ENCODE peak calls at places on chromosomes 5 and 9, in eight cellular contexts. One of them, this sample, is unnamed.

GRCh38 chr5:35679351-35679750 is 61.7 kb downstream of the SPEF2 start:
- DNase-seq in breast epithelium: no peak
- DNase-seq in lower leg skin: no peak
- DNase-seq in heart left ventricle: no peak
- DNase-seq in fibroblast of pulmonary artery: no peak
- DNase-seq in fibroblast of the aortic adventitia: no peak
- DNase-seq in upper lobe of right lung: no peak
- DNase-seq in ascending aorta: no peak
- DNase-seq in this sample: peak

GRCh38 chr9:92224177-92224576 is 69.3 kb downstream of the IARS1 start:
- DNase-seq in breast epithelium: no peak
- DNase-seq in lower leg skin: no peak
- DNase-seq in heart left ventricle: no peak
- DNase-seq in fibroblast of pulmonary artery: no peak
- DNase-seq in fibroblast of the aortic adventitia: no peak
- DNase-seq in upper lobe of right lung: no peak
- DNase-seq in ascending aorta: no peak
- DNase-seq in this sample: no peak

GRCh38 chr9:121288557-121288873 is 20.6 kb downstream of the GSN start:
- DNase-seq in breast epithelium: no peak
- DNase-seq in lower leg skin: no peak
- DNase-seq in heart left ventricle: no peak
- DNase-seq in fibroblast of pulmonary artery: no peak
- DNase-seq in fibroblast of the aortic adventitia: no peak
- DNase-seq in upper lobe of right lung: no peak
- DNase-seq in ascending aorta: no peak
- DNase-seq in this sample: no peak

GRCh38 chr5:5650949-5651348 is 228.5 kb downstream of the ICE1 start:
- DNase-seq in breast epithelium: no peak
- DNase-seq in lower leg skin: no peak
- DNase-seq in heart left ventricle: no peak
- DNase-seq in fibroblast of pulmonary artery: no peak
- DNase-seq in fibroblast of the aortic adventitia: no peak
- DNase-seq in upper lobe of right lung: no peak
- DNase-seq in ascending aorta: no peak
- DNase-seq in this sample: no peak

GRCh38 chr9:129281506-129282145 is 103.6 kb upstream of the IER5L start:
- DNase-seq in breast epithelium: peak
- DNase-seq in lower leg skin: peak
- DNase-seq in heart left ventricle: no peak
- DNase-seq in fibroblast of pulmonary artery: no peak
- DNase-seq in fibroblast of the aortic adventitia: no peak
- DNase-seq in upper lobe of right lung: peak
- DNase-seq in ascending aorta: peak
- DNase-seq in this sample: no peak

GRCh38 chr9:73649552-73649951 is 497.9 kb downstream of the ANXA1 start:
- DNase-seq in breast epithelium: no peak
- DNase-seq in lower leg skin: no peak
- DNase-seq in heart left ventricle: no peak
- DNase-seq in fibroblast of pulmonary artery: no peak
- DNase-seq in fibroblast of the aortic adventitia: no peak
- DNase-seq in upper lobe of right lung: no peak
- DNase-seq in ascending aorta: no peak
- DNase-seq in this sample: no peak

GRCh38 chr9:112487799-112488345 is 1.2 kb downstream of the KIAA1958 start:
- DNase-seq in breast epithelium: no peak
- DNase-seq in lower leg skin: no peak
- DNase-seq in heart left ventricle: no peak
- DNase-seq in fibroblast of pulmonary artery: no peak
- DNase-seq in fibroblast of the aortic adventitia: no peak
- DNase-seq in upper lobe of right lung: no peak
- DNase-seq in ascending aorta: no peak
- DNase-seq in this sample: peak

GRCh38 chr5:51386916-51387853 is 3.9 kb downstream of the ISL1 start:
- DNase-seq in breast epithelium: no peak
- DNase-seq in lower leg skin: no peak
- DNase-seq in heart left ventricle: no peak
- DNase-seq in fibroblast of pulmonary artery: no peak
- DNase-seq in fibroblast of the aortic adventitia: peak
- DNase-seq in upper lobe of right lung: no peak
- DNase-seq in ascending aorta: no peak
- DNase-seq in this sample: no peak

GRCh38 chr9:7085357-7085756 is 327.6 kb downstream of the KDM4C start:
- DNase-seq in breast epithelium: no peak
- DNase-seq in lower leg skin: no peak
- DNase-seq in heart left ventricle: no peak
- DNase-seq in fibroblast of pulmonary artery: no peak
- DNase-seq in fibroblast of the aortic adventitia: no peak
- DNase-seq in upper lobe of right lung: no peak
- DNase-seq in ascending aorta: no peak
- DNase-seq in this sample: no peak

GRCh38 chr5:9774472-9775079 is 144.4 kb upstream of the TAS2R1 start:
- DNase-seq in breast epithelium: no peak
- DNase-seq in lower leg skin: no peak
- DNase-seq in heart left ventricle: no peak
- DNase-seq in fibroblast of pulmonary artery: peak
- DNase-seq in fibroblast of the aortic adventitia: peak
- DNase-seq in upper lobe of right lung: no peak
- DNase-seq in ascending aorta: no peak
- DNase-seq in this sample: peak

GRCh38 chr5:174300941-174301761 is 255.6 kb downstream of the NSG2 start:
- DNase-seq in breast epithelium: no peak
- DNase-seq in lower leg skin: peak
- DNase-seq in heart left ventricle: peak
- DNase-seq in fibroblast of pulmonary artery: no peak
- DNase-seq in fibroblast of the aortic adventitia: no peak
- DNase-seq in upper lobe of right lung: no peak
- DNase-seq in ascending aorta: no peak
- DNase-seq in this sample: no peak

GRCh38 chr9:98783518-98784226 is 12.7 kb downstream of the ANKS6 start:
- DNase-seq in breast epithelium: no peak
- DNase-seq in lower leg skin: no peak
- DNase-seq in heart left ventricle: no peak
- DNase-seq in fibroblast of pulmonary artery: no peak
- DNase-seq in fibroblast of the aortic adventitia: no peak
- DNase-seq in upper lobe of right lung: no peak
- DNase-seq in ascending aorta: no peak
- DNase-seq in this sample: no peak

GRCh38 chr5:172782169-172783039 is 11.4 kb upstream of the DUSP1 start:
- DNase-seq in breast epithelium: no peak
- DNase-seq in lower leg skin: no peak
- DNase-seq in heart left ventricle: no peak
- DNase-seq in fibroblast of pulmonary artery: no peak
- DNase-seq in fibroblast of the aortic adventitia: peak
- DNase-seq in upper lobe of right lung: no peak
- DNase-seq in ascending aorta: peak
- DNase-seq in this sample: peak

GRCh38 chr5:151686673-151687378 is at the start of gene SPARC:
- DNase-seq in breast epithelium: peak
- DNase-seq in lower leg skin: peak
- DNase-seq in heart left ventricle: peak
- DNase-seq in fibroblast of pulmonary artery: peak
- DNase-seq in fibroblast of the aortic adventitia: peak
- DNase-seq in upper lobe of right lung: peak
- DNase-seq in ascending aorta: peak
- DNase-seq in this sample: peak

GRCh38 chr9:129414377-129415021 is 206.4 kb downstream of the C9orf50 start:
- DNase-seq in breast epithelium: peak
- DNase-seq in lower leg skin: peak
- DNase-seq in heart left ventricle: peak
- DNase-seq in fibroblast of pulmonary artery: peak
- DNase-seq in fibroblast of the aortic adventitia: peak
- DNase-seq in upper lobe of right lung: no peak
- DNase-seq in ascending aorta: no peak
- DNase-seq in this sample: peak

GRCh38 chr5:178107889-178108288 is 5.4 kb upstream of the N4BP3 start:
- DNase-seq in breast epithelium: no peak
- DNase-seq in lower leg skin: no peak
- DNase-seq in heart left ventricle: no peak
- DNase-seq in fibroblast of pulmonary artery: no peak
- DNase-seq in fibroblast of the aortic adventitia: no peak
- DNase-seq in upper lobe of right lung: no peak
- DNase-seq in ascending aorta: no peak
- DNase-seq in this sample: no peak

GRCh38 chr9:2337602-2338001 is 284.0 kb upstream of the VLDLR start:
- DNase-seq in breast epithelium: peak
- DNase-seq in lower leg skin: no peak
- DNase-seq in heart left ventricle: peak
- DNase-seq in fibroblast of pulmonary artery: no peak
- DNase-seq in fibroblast of the aortic adventitia: peak
- DNase-seq in upper lobe of right lung: no peak
- DNase-seq in ascending aorta: no peak
- DNase-seq in this sample: no peak

DNA sequence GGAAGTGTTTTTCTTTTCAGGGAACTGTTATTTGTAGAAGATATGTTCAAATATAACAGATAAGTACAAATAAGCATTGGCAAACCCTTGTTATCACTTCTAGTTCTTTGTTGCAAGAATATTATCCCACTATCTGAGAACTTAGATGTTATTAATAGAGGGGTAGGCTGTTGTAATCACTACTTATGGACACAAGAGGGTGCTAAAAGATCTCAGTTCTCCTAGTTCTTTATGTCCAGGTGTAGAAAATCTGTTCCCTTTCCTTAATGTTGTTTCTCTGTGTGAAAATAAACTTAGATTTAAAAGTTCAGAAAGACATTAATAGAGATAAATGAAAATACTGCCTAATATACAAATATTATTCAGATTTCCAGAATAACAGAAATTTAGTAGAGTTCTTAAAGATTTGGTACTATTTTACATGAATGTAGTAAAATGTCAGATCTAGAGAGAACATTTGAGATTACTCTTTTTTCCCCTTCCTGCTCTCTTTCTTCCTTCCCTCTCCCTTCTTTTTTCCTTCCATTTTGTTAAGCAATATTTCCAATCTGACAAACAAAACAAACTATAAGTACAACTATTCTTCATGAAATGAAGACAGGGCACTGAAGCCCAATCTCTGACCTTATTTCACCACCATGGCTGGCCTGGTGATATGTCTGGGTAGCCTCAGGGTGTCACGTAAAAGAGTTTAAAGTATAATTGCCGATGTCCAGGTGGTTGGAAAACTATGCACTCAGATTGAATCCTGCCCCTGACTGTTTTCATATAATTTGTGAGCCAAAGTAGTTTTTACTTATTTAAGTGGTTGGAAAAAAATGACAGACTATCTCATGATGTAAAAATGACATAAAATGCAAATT is 43.6 kb upstream of the C5orf46 start:
- DNase-seq in breast epithelium: no peak
- DNase-seq in lower leg skin: no peak
- DNase-seq in heart left ventricle: no peak
- DNase-seq in fibroblast of pulmonary artery: peak
- DNase-seq in fibroblast of the aortic adventitia: peak
- DNase-seq in upper lobe of right lung: no peak
- DNase-seq in ascending aorta: no peak
- DNase-seq in this sample: peak
- TF ChIP-seq CTCF in breast epithelium: peak
- TF ChIP-seq CTCF in lower leg skin: peak
- TF ChIP-seq CTCF in heart left ventricle: peak
- TF ChIP-seq CTCF in fibroblast of pulmonary artery: peak
- TF ChIP-seq CTCF in fibroblast of the aortic adventitia: peak
- TF ChIP-seq CTCF in upper lobe of right lung: peak
- TF ChIP-seq CTCF in ascending aorta: peak
- TF ChIP-seq CTCF in this sample: peak

DNA sequence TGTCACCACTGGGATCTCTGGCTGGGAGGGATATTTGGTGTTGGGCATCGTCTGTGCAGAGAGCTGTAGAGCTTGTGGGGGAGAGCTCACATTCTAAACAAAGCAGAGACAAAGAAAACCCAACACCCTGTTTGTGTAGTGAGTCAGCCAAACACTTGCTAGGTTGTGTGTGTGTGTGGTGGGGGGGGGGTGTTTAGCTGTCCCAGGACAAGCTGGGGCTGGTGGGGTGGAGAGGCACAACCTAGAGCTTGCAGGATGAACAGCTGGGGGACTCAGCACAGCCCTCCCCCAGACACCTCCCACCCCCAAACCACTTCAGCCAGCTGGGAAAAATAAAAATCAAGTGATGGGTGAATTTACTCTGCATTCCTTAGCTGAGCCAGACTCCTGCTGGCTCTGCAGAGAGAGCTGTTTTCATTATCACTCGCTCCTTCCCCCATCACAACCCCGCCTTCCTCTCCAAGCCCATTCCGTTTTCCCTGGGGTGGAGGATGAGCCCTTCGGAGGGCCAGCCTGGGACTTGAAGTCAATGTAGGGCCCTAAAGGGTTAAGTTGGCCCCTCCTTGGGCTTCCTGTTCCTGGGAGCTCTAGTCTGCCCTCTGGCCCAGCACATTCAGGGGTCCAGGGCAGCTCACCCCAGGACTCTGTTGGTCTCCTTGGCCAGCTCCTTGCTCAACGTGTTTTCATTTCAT is 2.6 kb downstream of the OLFML2A start:
- DNase-seq in breast epithelium: peak
- DNase-seq in lower leg skin: peak
- DNase-seq in heart left ventricle: no peak
- DNase-seq in fibroblast of pulmonary artery: peak
- DNase-seq in fibroblast of the aortic adventitia: peak
- DNase-seq in upper lobe of right lung: peak
- DNase-seq in ascending aorta: no peak
- DNase-seq in this sample: peak
- H3K4me3 ChIP-seq in breast epithelium: peak
- H3K4me3 ChIP-seq in lower leg skin: no peak
- H3K4me3 ChIP-seq in heart left ventricle: no peak
- H3K4me3 ChIP-seq in fibroblast of pulmonary artery: no peak
- H3K4me3 ChIP-seq in fibroblast of the aortic adventitia: no peak
- H3K4me3 ChIP-seq in upper lobe of right lung: no peak
- H3K4me3 ChIP-seq in ascending aorta: no peak
- H3K4me3 ChIP-seq in this sample: peak

GRCh38 chr9:116000748-116001329 is 152.8 kb upstream of the PAPPA start:
- DNase-seq in breast epithelium: no peak
- DNase-seq in lower leg skin: no peak
- DNase-seq in heart left ventricle: no peak
- DNase-seq in fibroblast of pulmonary artery: peak
- DNase-seq in fibroblast of the aortic adventitia: no peak
- DNase-seq in upper lobe of right lung: no peak
- DNase-seq in ascending aorta: no peak
- DNase-seq in this sample: no peak
- TF ChIP-seq CTCF in breast epithelium: no peak
- TF ChIP-seq CTCF in lower leg skin: no peak
- TF ChIP-seq CTCF in heart left ventricle: peak
- TF ChIP-seq CTCF in fibroblast of pulmonary artery: peak
- TF ChIP-seq CTCF in fibroblast of the aortic adventitia: peak
- TF ChIP-seq CTCF in upper lobe of right lung: peak
- TF ChIP-seq CTCF in ascending aorta: peak
- TF ChIP-seq CTCF in this sample: peak

GRCh38 chr5:158511454-158511853 is 588.3 kb downstream of the EBF1 start:
- DNase-seq in breast epithelium: no peak
- DNase-seq in lower leg skin: no peak
- DNase-seq in heart left ventricle: no peak
- DNase-seq in fibroblast of pulmonary artery: no peak
- DNase-seq in fibroblast of the aortic adventitia: no peak
- DNase-seq in upper lobe of right lung: no peak
- DNase-seq in ascending aorta: no peak
- DNase-seq in this sample: no peak
- H3K4me3 ChIP-seq in breast epithelium: no peak
- H3K4me3 ChIP-seq in lower leg skin: no peak
- H3K4me3 ChIP-seq in heart left ventricle: no peak
- H3K4me3 ChIP-seq in fibroblast of pulmonary artery: no peak
- H3K4me3 ChIP-seq in fibroblast of the aortic adventitia: no peak
- H3K4me3 ChIP-seq in upper lobe of right lung: no peak
- H3K4me3 ChIP-seq in ascending aorta: no peak
- H3K4me3 ChIP-seq in this sample: no peak